ENCODE peak calls at places on chromosomes 16 and 17, in ten cellular contexts. R, E, L, S, T, F, B, K, Z and D are unnamed samples.

GRCh38 chr16:86882586-86883280 is 304.4 kb downstream of the FOXL1 start:
- DNase-seq in R (no peak), E (no peak), L (no peak), S (peak), T (peak), F (peak), B (no peak), K (no peak), Z (peak), D (peak)

GRCh38 chr17:16922386-16923096 is 49.4 kb downstream of the TNFRSF13B start:
- DNase-seq in R (peak), E (no peak), L (no peak), S (peak), T (no peak), F (no peak), B (no peak), K (no peak), Z (no peak), D (no peak)

GRCh38 chr17:9409430-9409829 is 166.2 kb downstream of the STX8 start:
- DNase-seq in R (no peak), E (no peak), L (no peak), S (peak), T (peak), F (no peak), B (no peak), K (no peak), Z (no peak), D (no peak)

GRCh38 chr16:4334724-4335495 is 16.2 kb downstream of the PAM16 start:
- DNase-seq in R (no peak), E (no peak), L (no peak), S (no peak), T (no peak), F (no peak), B (no peak), K (no peak), Z (no peak), D (no peak)

GRCh38 chr17:149231-149630 is 11.9 kb downstream of the SCGB1C2 start:
- DNase-seq in R (no peak), E (no peak), L (no peak), S (no peak), T (no peak), F (peak), B (no peak), K (no peak), Z (no peak), D (no peak)

GRCh38 chr16:54066451-54067056 is 220.0 kb downstream of the IRX3 start:
- DNase-seq in R (no peak), E (no peak), L (no peak), S (no peak), T (no peak), F (no peak), B (no peak), K (no peak), Z (peak), D (no peak)

GRCh38 chr16:7763111-7763510 is 430.5 kb downstream of the RBFOX1 start:
- DNase-seq in R (no peak), E (no peak), L (no peak), S (no peak), T (no peak), F (no peak), B (no peak), K (no peak), Z (no peak), D (no peak)

GRCh38 chr16:4136229-4136813 is 20.1 kb upstream of the ADCY9 start:
- DNase-seq in R (no peak), E (no peak), L (no peak), S (no peak), T (no peak), F (no peak), B (peak), K (no peak), Z (no peak), D (no peak)

GRCh38 chr16:86523166-86523740 is 12.9 kb downstream of the FOXF1 start:
- DNase-seq in R (no peak), E (no peak), L (no peak), S (no peak), T (no peak), F (peak), B (no peak), K (no peak), Z (no peak), D (no peak)

GRCh38 chr17:67244621-67245072 is 349 bp downstream of the HELZ start:
- DNase-seq in R (no peak), E (no peak), L (no peak), S (no peak), T (no peak), F (peak), B (peak), K (no peak), Z (no peak), D (no peak)

GRCh38 chr17:8681175-8681949 is 50.8 kb upstream of the MYH10 start:
- DNase-seq in R (no peak), E (no peak), L (no peak), S (peak), T (peak), F (no peak), B (no peak), K (no peak), Z (peak), D (no peak)

GRCh38 chr16:83953796-83954576 is 946 bp downstream of the OSGIN1 start:
- DNase-seq in R (no peak), E (peak), L (no peak), S (peak), T (peak), F (no peak), B (peak), K (peak), Z (peak), D (peak)

GRCh38 chr17:74201250-74201649 is 2.2 kb upstream of the RPL38 start:
- DNase-seq in R (no peak), E (no peak), L (no peak), S (peak), T (peak), F (no peak), B (no peak), K (no peak), Z (no peak), D (no peak)

GRCh38 chr16:74807052-74807646 is 32.5 kb upstream of the FA2H start:
- DNase-seq in R (no peak), E (no peak), L (no peak), S (no peak), T (no peak), F (no peak), B (no peak), K (no peak), Z (no peak), D (no peak)

GRCh38 chr17:71176928-71177443 is 943.8 kb upstream of the SOX9 start:
- DNase-seq in R (no peak), E (no peak), L (no peak), S (no peak), T (no peak), F (no peak), B (no peak), K (no peak), Z (no peak), D (no peak)

GRCh38 chr16:83913234-83913633 is 14.3 kb downstream of the MLYCD start:
- DNase-seq in R (no peak), E (no peak), L (no peak), S (no peak), T (no peak), F (no peak), B (no peak), K (peak), Z (no peak), D (no peak)

GRCh38 chr16:31382485-31383161 is 10.5 kb upstream of the ITGAD start:
- DNase-seq in R (no peak), E (peak), L (peak), S (peak), T (peak), F (peak), B (peak), K (peak), Z (peak), D (peak)

GRCh38 chr16:52597772-52598483 is 51.0 kb upstream of the TOX3 start:
- DNase-seq in R (no peak), E (no peak), L (no peak), S (no peak), T (no peak), F (no peak), B (peak), K (peak), Z (no peak), D (no peak)

GRCh38 chr16:888901-889570 is 81.7 kb downstream of the LMF1 start:
- DNase-seq in R (no peak), E (no peak), L (no peak), S (no peak), T (no peak), F (no peak), B (no peak), K (no peak), Z (no peak), D (no peak)

GRCh38 chr16:2934450-2934849 is 22.7 kb downstream of the FLYWCH1 start:
- DNase-seq in R (no peak), E (no peak), L (no peak), S (no peak), T (no peak), F (no peak), B (no peak), K (no peak), Z (no peak), D (no peak)

GRCh38 chr16:83137326-83137770 is 510.6 kb downstream of the CDH13 start:
- DNase-seq in R (no peak), E (peak), L (no peak), S (peak), T (peak), F (no peak), B (no peak), K (peak), Z (peak), D (peak)

GRCh38 chr16:87342504-87342903 is 25.3 kb upstream of the C16orf95 start:
- DNase-seq in R (no peak), E (no peak), L (no peak), S (no peak), T (no peak), F (no peak), B (no peak), K (no peak), Z (no peak), D (no peak)

GRCh38 chr16:30649725-30650368 is 913 bp upstream of the PRR14 start:
- DNase-seq in R (no peak), E (no peak), L (no peak), S (no peak), T (no peak), F (peak), B (no peak), K (no peak), Z (no peak), D (no peak)

GRCh38 chr17:67532326-67532871 is 155.3 kb downstream of the PITPNC1 start:
- DNase-seq in R (no peak), E (no peak), L (no peak), S (no peak), T (no peak), F (no peak), B (no peak), K (no peak), Z (no peak), D (no peak)

GRCh38 chr16:969508-970378 is 1.0 kb downstream of the LMF1 start:
- DNase-seq in R (no peak), E (peak), L (no peak), S (peak), T (peak), F (no peak), B (peak), K (no peak), Z (no peak), D (no peak)

GRCh38 chr17:864315-864714 is 82.2 kb downstream of the MRM3 start:
- DNase-seq in R (no peak), E (no peak), L (no peak), S (no peak), T (no peak), F (no peak), B (no peak), K (no peak), Z (no peak), D (no peak)

GRCh38 chr16:66006485-66006884 is 360.0 kb upstream of the CDH5 start:
- DNase-seq in R (no peak), E (no peak), L (no peak), S (no peak), T (no peak), F (no peak), B (no peak), K (no peak), Z (peak), D (no peak)

GRCh38 chr16:10100829-10101228 is 81.4 kb downstream of the GRIN2A start:
- DNase-seq in R (no peak), E (no peak), L (no peak), S (no peak), T (no peak), F (no peak), B (no peak), K (no peak), Z (no peak), D (no peak)

GRCh38 chr17:58575511-58575910 is 61.1 kb upstream of the MTMR4 start:
- DNase-seq in R (no peak), E (no peak), L (no peak), S (peak), T (peak), F (no peak), B (no peak), K (no peak), Z (peak), D (peak)

GRCh38 chr17:16980813-16981731 is 9.2 kb upstream of the TNFRSF13B start:
- DNase-seq in R (peak), E (peak), L (no peak), S (peak), T (no peak), F (peak), B (no peak), K (no peak), Z (no peak), D (no peak)

GRCh38 chr16:8848939-8849391 is 19.8 kb downstream of the CARHSP1 start:
- DNase-seq in R (no peak), E (no peak), L (no peak), S (peak), T (peak), F (peak), B (no peak), K (no peak), Z (peak), D (peak)

GRCh38 chr17:66952031-66952524 is 12.4 kb upstream of the CACNG4 start:
- DNase-seq in R (no peak), E (no peak), L (no peak), S (peak), T (no peak), F (no peak), B (peak), K (peak), Z (peak), D (peak)

GRCh38 chr17:1709403-1709891 is 730 bp downstream of the TLCD2 start:
- DNase-seq in R (no peak), E (no peak), L (no peak), S (no peak), T (no peak), F (no peak), B (peak), K (peak), Z (peak), D (no peak)

GRCh38 chr17:66976781-66977201 is 12.3 kb downstream of the CACNG4 start:
- DNase-seq in R (no peak), E (no peak), L (no peak), S (no peak), T (no peak), F (no peak), B (no peak), K (peak), Z (no peak), D (no peak)

GRCh38 chr17:82107341-82107860 is 9.4 kb upstream of the FASN start:
- DNase-seq in R (no peak), E (peak), L (no peak), S (no peak), T (no peak), F (peak), B (peak), K (no peak), Z (no peak), D (no peak)

GRCh38 chr16:57029161-57030160 is 40.1 kb downstream of the NLRC5 start:
- DNase-seq in R (no peak), E (no peak), L (no peak), S (peak), T (peak), F (peak), B (no peak), K (no peak), Z (peak), D (peak)

GRCh38 chr16:22727285-22728166 is 86.4 kb upstream of the HS3ST2 start:
- DNase-seq in R (no peak), E (no peak), L (no peak), S (no peak), T (no peak), F (no peak), B (no peak), K (no peak), Z (no peak), D (no peak)

DNA sequence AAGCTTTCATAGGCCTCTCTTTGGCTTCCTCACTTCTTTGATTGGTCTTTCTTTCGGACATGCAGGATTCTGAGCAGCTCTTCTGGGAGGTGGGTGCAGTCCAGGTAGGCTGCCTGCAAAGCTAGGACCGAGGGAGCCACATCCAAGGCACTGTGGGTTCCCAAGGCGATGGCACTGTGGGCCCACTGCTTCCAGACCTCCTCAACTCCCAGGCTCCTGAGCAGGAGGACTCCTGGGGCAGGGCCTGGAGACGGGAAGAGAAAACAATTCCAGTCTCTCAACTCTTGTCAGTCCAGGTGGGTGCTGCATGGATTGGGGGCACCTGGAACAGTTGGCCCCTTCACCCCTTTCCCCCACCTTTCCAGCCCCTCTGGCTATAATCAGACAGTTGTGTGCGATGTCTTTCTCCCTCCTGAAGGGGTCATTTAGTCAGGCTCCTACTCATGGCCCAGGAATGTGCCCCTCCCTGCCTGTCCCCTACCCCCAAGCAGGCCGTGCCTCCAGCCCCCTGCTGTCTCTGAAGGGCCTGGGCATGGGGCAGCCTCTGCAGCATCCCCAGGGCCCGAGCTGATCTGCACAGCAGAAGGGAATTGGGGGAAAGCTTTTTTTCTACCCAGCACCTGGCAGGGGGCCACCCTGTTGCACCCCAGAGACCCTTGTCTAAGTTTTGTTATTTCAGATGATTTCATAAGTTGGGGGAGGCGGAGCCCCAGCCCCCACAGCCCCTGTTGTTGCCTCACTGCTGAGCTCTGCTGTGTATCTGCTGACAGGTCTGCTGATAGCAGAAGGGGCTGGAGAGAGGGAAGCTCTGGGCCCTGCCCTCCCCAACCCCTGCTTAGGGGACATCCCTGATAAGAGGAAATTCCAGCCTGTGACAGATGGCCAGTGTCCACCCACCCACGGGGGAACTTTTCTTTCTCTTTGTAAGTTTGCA is 330.3 kb downstream of the SEC14L1 start:
- DNase-seq in R (no peak), E (no peak), L (no peak), S (no peak), T (peak), F (no peak), B (peak), K (peak), Z (peak), D (peak)
- TF ChIP-seq CTCF in R (no peak), E (no peak), L (no peak), S (no peak), T (peak), F (no peak), B (no peak), K (no peak), Z (no peak), D (no peak)

GRCh38 chr17:40404003-40404402 is 13.7 kb downstream of the TOP2A start:
- DNase-seq in R (no peak), E (no peak), L (no peak), S (no peak), T (peak), F (no peak), B (no peak), K (no peak), Z (no peak), D (no peak)

GRCh38 chr17:40402668-40403067 is 15.0 kb downstream of the TOP2A start:
- DNase-seq in R (no peak), E (no peak), L (no peak), S (no peak), T (no peak), F (no peak), B (no peak), K (no peak), Z (no peak), D (no peak)

GRCh38 chr17:40399185-40399584 is 18.5 kb downstream of the TOP2A start:
- DNase-seq in R (no peak), E (peak), L (no peak), S (peak), T (peak), F (no peak), B (peak), K (peak), Z (peak), D (peak)
- TF ChIP-seq CTCF in R (peak), E (peak), L (peak), S (peak), T (peak), F (peak), B (peak), K (peak), Z (peak), D (peak)

GRCh38 chr16:78515421-78515820 is 416.0 kb downstream of the WWOX start:
- DNase-seq in R (no peak), E (no peak), L (no peak), S (no peak), T (no peak), F (no peak), B (no peak), K (no peak), Z (no peak), D (no peak)
- TF ChIP-seq CTCF in R (no peak), E (no peak), L (no peak), S (no peak), T (no peak), F (no peak), B (no peak), K (no peak), Z (no peak), D (no peak)

GRCh38 chr16:55701442-55702319 is 45.9 kb downstream of the SLC6A2 start:
- DNase-seq in R (no peak), E (peak), L (no peak), S (peak), T (peak), F (peak), B (peak), K (peak), Z (peak), D (peak)
- TF ChIP-seq CTCF in R (peak), E (peak), L (no peak), S (peak), T (peak), F (peak), B (peak), K (peak), Z (peak), D (peak)

GRCh38 chr16:88685156-88686061 is 898 bp downstream of the SNAI3 start:
- DNase-seq in R (no peak), E (no peak), L (peak), S (peak), T (peak), F (peak), B (peak), K (peak), Z (peak), D (peak)
- TF ChIP-seq CTCF in R (peak), E (peak), L (peak), S (peak), T (peak), F (peak), B (peak), K (peak), Z (peak), D (peak)

GRCh38 chr17:45719335-45720071 is 64.6 kb upstream of the CRHR1 start:
- DNase-seq in R (no peak), E (no peak), L (no peak), S (peak), T (peak), F (no peak), B (peak), K (peak), Z (peak), D (peak)
- TF ChIP-seq CTCF in R (no peak), E (no peak), L (no peak), S (peak), T (peak), F (no peak), B (peak), K (peak), Z (peak), D (peak)

DNA sequence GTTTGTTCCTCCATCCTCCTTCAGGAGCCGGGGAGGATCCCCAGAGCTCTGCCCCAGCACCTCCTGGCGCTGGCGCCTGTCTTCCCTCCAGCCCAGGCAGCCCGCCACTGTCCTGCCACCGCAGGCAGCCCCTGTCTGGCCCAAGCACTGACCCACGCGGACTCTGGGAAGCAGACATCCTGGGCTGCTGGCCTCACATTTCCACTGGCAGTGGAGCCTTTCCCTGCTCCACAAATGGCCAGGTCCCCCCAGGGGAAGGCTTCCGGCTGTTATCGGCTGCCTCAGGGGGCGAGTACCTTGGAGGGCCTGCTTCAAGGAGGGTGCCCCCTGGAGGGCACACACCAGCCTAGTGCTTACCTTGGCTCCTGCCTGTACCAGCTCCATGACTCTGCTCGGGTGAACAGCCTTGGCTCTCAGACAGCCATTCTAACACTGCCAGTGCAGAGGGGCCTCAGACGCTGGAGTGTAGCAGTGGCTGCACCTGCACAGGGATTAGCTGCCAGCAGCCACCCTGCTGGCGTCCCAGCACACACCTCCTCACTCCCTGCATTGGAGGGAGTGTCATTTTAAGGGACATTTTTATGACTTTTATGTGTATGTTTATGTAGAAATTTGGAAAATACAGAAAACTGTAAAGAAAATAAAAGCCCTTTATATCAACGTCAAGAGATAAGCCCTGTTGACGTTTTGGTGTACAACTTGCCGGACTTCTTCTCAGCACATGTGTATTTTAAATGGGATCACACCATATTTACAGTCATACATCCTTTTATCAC is 21.0 kb downstream of the ACE start:
- DNase-seq in R (no peak), E (no peak), L (no peak), S (no peak), T (no peak), F (no peak), B (peak), K (peak), Z (peak), D (no peak)
- TF ChIP-seq CTCF in R (no peak), E (no peak), L (no peak), S (no peak), T (no peak), F (no peak), B (peak), K (peak), Z (no peak), D (peak)